ENCODE peak calls at places on chromosome 17, in five cellular contexts. One of them, this sample, is unnamed.

GRCh38 chr17:36212958-36213357 is 2.1 kb downstream of the CCL4L2 start:
- DNase-seq in stimulated activated CD8-positive, alpha-beta memory T cell treated with anti-CD3 and anti-CD28 coated beads, Interleukin-2, amount 100 ng/mL, for 1 hour: no peak
- DNase-seq in smooth muscle cell of the brain vasculature: no peak
- DNase-seq in T-helper 1 cell: no peak
- DNase-seq in AG08395: no peak
- DNase-seq in this sample: no peak

GRCh38 chr17:2057130-2057713 is 2.3 kb downstream of the HIC1 start:
- DNase-seq in stimulated activated CD8-positive, alpha-beta memory T cell treated with anti-CD3 and anti-CD28 coated beads, Interleukin-2, amount 100 ng/mL, for 1 hour: no peak
- DNase-seq in smooth muscle cell of the brain vasculature: no peak
- DNase-seq in T-helper 1 cell: no peak
- DNase-seq in AG08395: no peak
- DNase-seq in this sample: no peak

GRCh38 chr17:76281573-76282371 is 16.6 kb downstream of the UBALD2 start:
- DNase-seq in stimulated activated CD8-positive, alpha-beta memory T cell treated with anti-CD3 and anti-CD28 coated beads, Interleukin-2, amount 100 ng/mL, for 1 hour: no peak
- DNase-seq in smooth muscle cell of the brain vasculature: no peak
- DNase-seq in T-helper 1 cell: no peak
- DNase-seq in AG08395: no peak
- DNase-seq in this sample: no peak

GRCh38 chr17:37187262-37187661 is 188.5 kb upstream of the C17orf78 start:
- DNase-seq in stimulated activated CD8-positive, alpha-beta memory T cell treated with anti-CD3 and anti-CD28 coated beads, Interleukin-2, amount 100 ng/mL, for 1 hour: no peak
- DNase-seq in smooth muscle cell of the brain vasculature: no peak
- DNase-seq in T-helper 1 cell: no peak
- DNase-seq in AG08395: no peak
- DNase-seq in this sample: peak

GRCh38 chr17:77753246-77753645 is 205.3 kb upstream of the TNRC6C start:
- DNase-seq in stimulated activated CD8-positive, alpha-beta memory T cell treated with anti-CD3 and anti-CD28 coated beads, Interleukin-2, amount 100 ng/mL, for 1 hour: no peak
- DNase-seq in smooth muscle cell of the brain vasculature: no peak
- DNase-seq in T-helper 1 cell: no peak
- DNase-seq in AG08395: no peak
- DNase-seq in this sample: no peak

GRCh38 chr17:60141111-60142018 is 8.4 kb upstream of the CA4 start:
- DNase-seq in stimulated activated CD8-positive, alpha-beta memory T cell treated with anti-CD3 and anti-CD28 coated beads, Interleukin-2, amount 100 ng/mL, for 1 hour: no peak
- DNase-seq in smooth muscle cell of the brain vasculature: no peak
- DNase-seq in T-helper 1 cell: no peak
- DNase-seq in AG08395: peak
- DNase-seq in this sample: peak

GRCh38 chr17:70169707-70170597 is 620 bp downstream of the KCNJ2 start:
- DNase-seq in stimulated activated CD8-positive, alpha-beta memory T cell treated with anti-CD3 and anti-CD28 coated beads, Interleukin-2, amount 100 ng/mL, for 1 hour: no peak
- DNase-seq in smooth muscle cell of the brain vasculature: no peak
- DNase-seq in T-helper 1 cell: no peak
- DNase-seq in AG08395: peak
- DNase-seq in this sample: peak

GRCh38 chr17:72123964-72124791 is 3.4 kb downstream of the SOX9 start:
- DNase-seq in stimulated activated CD8-positive, alpha-beta memory T cell treated with anti-CD3 and anti-CD28 coated beads, Interleukin-2, amount 100 ng/mL, for 1 hour: no peak
- DNase-seq in smooth muscle cell of the brain vasculature: no peak
- DNase-seq in T-helper 1 cell: no peak
- DNase-seq in AG08395: no peak
- DNase-seq in this sample: no peak

GRCh38 chr17:81322271-81323082 is 27.4 kb upstream of the SLC38A10 start:
- DNase-seq in stimulated activated CD8-positive, alpha-beta memory T cell treated with anti-CD3 and anti-CD28 coated beads, Interleukin-2, amount 100 ng/mL, for 1 hour: no peak
- DNase-seq in smooth muscle cell of the brain vasculature: no peak
- DNase-seq in T-helper 1 cell: no peak
- DNase-seq in AG08395: peak
- DNase-seq in this sample: no peak

GRCh38 chr17:296906-297690 is 55.5 kb downstream of the RPH3AL start:
- DNase-seq in stimulated activated CD8-positive, alpha-beta memory T cell treated with anti-CD3 and anti-CD28 coated beads, Interleukin-2, amount 100 ng/mL, for 1 hour: no peak
- DNase-seq in smooth muscle cell of the brain vasculature: no peak
- DNase-seq in T-helper 1 cell: no peak
- DNase-seq in AG08395: no peak
- DNase-seq in this sample: no peak

GRCh38 chr17:82088838-82089722 is 9.0 kb downstream of the FASN start:
- DNase-seq in stimulated activated CD8-positive, alpha-beta memory T cell treated with anti-CD3 and anti-CD28 coated beads, Interleukin-2, amount 100 ng/mL, for 1 hour: no peak
- DNase-seq in smooth muscle cell of the brain vasculature: no peak
- DNase-seq in T-helper 1 cell: no peak
- DNase-seq in AG08395: no peak
- DNase-seq in this sample: no peak

This sample was measured in fibroblast of villous mesenchyme.